ENCODE peak calls at places on chromosomes 13 and 19, in five cellular contexts. H, Q, X, B and J are unnamed samples.

GRCh38 chr13:26785845-26786630 is 25.5 kb upstream of the GPR12 start:
- DNase-seq in H (no peak), Q (no peak), X (no peak), B (peak), J (peak)

GRCh38 chr19:1369214-1369805 is 14.4 kb upstream of the NDUFS7 start:
- DNase-seq in H (no peak), Q (no peak), X (no peak), B (no peak), J (no peak)

GRCh38 chr13:79741006-79741405 is 260.1 kb downstream of the NDFIP2 start:
- DNase-seq in H (peak), Q (peak), X (no peak), B (no peak), J (no peak)

GRCh38 chr13:21872795-21873194 is 201.9 kb downstream of the FGF9 start:
- DNase-seq in H (peak), Q (no peak), X (no peak), B (no peak), J (no peak)

GRCh38 chr19:31119951-31120690 is 229.1 kb downstream of the TSHZ3 start:
- DNase-seq in H (no peak), Q (no peak), X (no peak), B (no peak), J (no peak)

GRCh38 chr13:105334211-105334610 is 1201.3 kb downstream of the EFNB2 start:
- DNase-seq in H (peak), Q (no peak), X (no peak), B (no peak), J (no peak)

GRCh38 chr13:23518231-23518630 is 52.0 kb upstream of the TNFRSF19 start:
- DNase-seq in H (no peak), Q (no peak), X (no peak), B (no peak), J (no peak)

GRCh38 chr13:74320282-74320681 is 186.1 kb upstream of the KLF12 start:
- DNase-seq in H (no peak), Q (no peak), X (no peak), B (no peak), J (no peak)

GRCh38 chr19:8311461-8312260 is 3.5 kb upstream of the CD320 start:
- DNase-seq in H (no peak), Q (peak), X (peak), B (peak), J (peak)

GRCh38 chr19:47124937-47125668 is 5.5 kb upstream of the SAE1 start:
- DNase-seq in H (peak), Q (no peak), X (no peak), B (no peak), J (no peak)

GRCh38 chr19:18340237-18340989 is at the start of gene PGPEP1:
- DNase-seq in H (peak), Q (peak), X (peak), B (peak), J (peak)

GRCh38 chr19:46076951-46077814 is 36.4 kb upstream of the IGFL4 start:
- DNase-seq in H (peak), Q (no peak), X (peak), B (peak), J (no peak)

GRCh38 chr19:4012092-4012974 is 4.8 kb downstream of the PIAS4 start:
- DNase-seq in H (no peak), Q (no peak), X (peak), B (peak), J (peak)

GRCh38 chr19:13092608-13093260 is 9.9 kb downstream of the LYL1 start:
- DNase-seq in H (peak), Q (peak), X (no peak), B (no peak), J (peak)

GRCh38 chr13:107370036-107370785 is 802.3 kb upstream of the ARGLU1 start:
- DNase-seq in H (peak), Q (no peak), X (no peak), B (no peak), J (no peak)

GRCh38 chr13:52862358-52863206 is 14.1 kb upstream of the PCDH8 start:
- DNase-seq in H (no peak), Q (no peak), X (no peak), B (peak), J (no peak)

GRCh38 chr13:44312898-44313551 is 60.6 kb upstream of the SERP2 start:
- DNase-seq in H (peak), Q (no peak), X (no peak), B (no peak), J (no peak)

GRCh38 chr19:29662604-29663404 is 2.5 kb upstream of the PLEKHF1 start:
- DNase-seq in H (peak), Q (peak), X (no peak), B (peak), J (peak)

DNA sequence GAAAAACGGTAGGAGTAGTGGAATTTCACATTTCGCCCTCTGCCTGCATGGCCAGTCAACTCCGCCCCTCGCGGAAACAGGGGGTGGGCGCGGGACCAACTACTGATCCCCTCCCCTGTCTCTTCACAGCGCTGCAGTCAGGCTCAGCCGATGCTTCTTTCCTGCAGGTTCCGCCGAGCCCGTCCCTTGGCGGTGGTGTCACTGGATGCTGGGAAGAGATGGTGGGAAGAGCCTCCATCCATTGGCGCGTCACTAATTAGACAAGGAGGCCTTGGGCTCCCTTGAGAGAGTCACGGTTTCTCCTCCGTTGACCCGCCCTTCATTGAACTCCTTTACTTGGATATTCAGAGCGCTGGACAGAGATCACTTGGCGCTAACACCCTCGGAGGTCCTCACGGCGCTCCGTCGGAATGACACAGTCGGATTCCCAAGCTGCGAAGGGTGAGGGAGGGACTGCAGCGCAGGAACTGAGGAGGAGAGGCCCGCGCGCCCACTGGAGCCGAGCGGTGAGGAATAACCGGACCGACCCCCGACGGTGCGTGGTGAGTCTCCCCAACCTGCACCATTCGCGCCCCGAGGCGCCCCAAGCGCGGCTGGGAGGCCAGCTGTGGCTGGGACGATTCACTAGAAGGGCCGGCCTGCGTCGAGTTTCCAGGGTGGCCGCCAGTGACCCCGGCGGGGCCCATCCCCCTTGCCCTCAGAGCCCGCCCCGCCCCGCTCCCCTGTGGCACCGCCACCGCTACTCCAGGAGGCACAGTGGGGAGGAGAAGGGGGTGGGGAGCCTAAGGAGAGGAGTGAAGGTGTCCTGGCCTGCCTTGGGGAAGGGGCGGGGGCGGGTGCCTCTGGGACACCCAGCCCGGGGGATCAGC is 11.2 kb upstream of the CEACAM21 start:
- DNase-seq in H (no peak), Q (no peak), X (no peak), B (no peak), J (no peak)
- H3K4me3 ChIP-seq in H (no peak), Q (no peak), X (peak), B (peak), J (no peak)

GRCh38 chr19:9967326-9967725 is 31.0 kb upstream of the OLFM2 start:
- DNase-seq in H (peak), Q (no peak), X (no peak), B (no peak), J (no peak)

GRCh38 chr19:9962623-9963290 is 26.4 kb upstream of the OLFM2 start:
- DNase-seq in H (no peak), Q (no peak), X (no peak), B (no peak), J (no peak)

GRCh38 chr19:9968820-9969687 is 32.7 kb upstream of the OLFM2 start:
- DNase-seq in H (no peak), Q (no peak), X (no peak), B (no peak), J (no peak)

GRCh38 chr19:9966448-9966847 is 30.1 kb upstream of the OLFM2 start:
- DNase-seq in H (no peak), Q (no peak), X (no peak), B (no peak), J (no peak)

DNA sequence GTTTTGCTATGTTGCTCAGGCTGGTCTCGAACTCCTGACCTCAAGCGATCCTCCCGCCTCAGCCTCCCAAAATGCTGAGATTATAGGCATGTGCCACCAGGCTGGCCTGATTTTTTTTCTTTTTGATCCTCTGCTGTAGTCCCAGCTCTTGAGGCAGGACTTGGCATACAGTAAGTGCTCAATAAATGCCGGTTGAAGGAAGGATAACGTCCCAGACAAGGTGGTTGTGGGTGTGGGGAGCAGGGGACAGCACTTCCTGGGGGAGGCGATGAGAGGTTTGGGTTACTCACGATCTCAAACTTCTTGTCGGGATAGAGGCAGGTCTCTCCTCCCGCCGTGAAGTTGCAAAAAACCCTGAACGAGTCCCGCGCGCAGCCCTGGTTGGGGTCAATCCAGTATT is 29.7 kb upstream of the OLFM2 start:
- DNase-seq in H (no peak), Q (no peak), X (no peak), B (no peak), J (no peak)
- H3K4me3 ChIP-seq in H (no peak), Q (no peak), X (no peak), B (no peak), J (no peak)

GRCh38 chr19:35844482-35845214 is 7.7 kb downstream of the NPHS1 start:
- DNase-seq in H (no peak), Q (no peak), X (no peak), B (no peak), J (no peak)

GRCh38 chr19:35843676-35844481 is 8.4 kb downstream of the NPHS1 start:
- DNase-seq in H (no peak), Q (no peak), X (no peak), B (peak), J (peak)

GRCh38 chr19:35846038-35846668 is 6.2 kb downstream of the NPHS1 start:
- DNase-seq in H (no peak), Q (no peak), X (no peak), B (no peak), J (no peak)

GRCh38 chr19:35847911-35848310 is 4.4 kb downstream of the NPHS1 start:
- DNase-seq in H (no peak), Q (no peak), X (no peak), B (no peak), J (no peak)

DNA sequence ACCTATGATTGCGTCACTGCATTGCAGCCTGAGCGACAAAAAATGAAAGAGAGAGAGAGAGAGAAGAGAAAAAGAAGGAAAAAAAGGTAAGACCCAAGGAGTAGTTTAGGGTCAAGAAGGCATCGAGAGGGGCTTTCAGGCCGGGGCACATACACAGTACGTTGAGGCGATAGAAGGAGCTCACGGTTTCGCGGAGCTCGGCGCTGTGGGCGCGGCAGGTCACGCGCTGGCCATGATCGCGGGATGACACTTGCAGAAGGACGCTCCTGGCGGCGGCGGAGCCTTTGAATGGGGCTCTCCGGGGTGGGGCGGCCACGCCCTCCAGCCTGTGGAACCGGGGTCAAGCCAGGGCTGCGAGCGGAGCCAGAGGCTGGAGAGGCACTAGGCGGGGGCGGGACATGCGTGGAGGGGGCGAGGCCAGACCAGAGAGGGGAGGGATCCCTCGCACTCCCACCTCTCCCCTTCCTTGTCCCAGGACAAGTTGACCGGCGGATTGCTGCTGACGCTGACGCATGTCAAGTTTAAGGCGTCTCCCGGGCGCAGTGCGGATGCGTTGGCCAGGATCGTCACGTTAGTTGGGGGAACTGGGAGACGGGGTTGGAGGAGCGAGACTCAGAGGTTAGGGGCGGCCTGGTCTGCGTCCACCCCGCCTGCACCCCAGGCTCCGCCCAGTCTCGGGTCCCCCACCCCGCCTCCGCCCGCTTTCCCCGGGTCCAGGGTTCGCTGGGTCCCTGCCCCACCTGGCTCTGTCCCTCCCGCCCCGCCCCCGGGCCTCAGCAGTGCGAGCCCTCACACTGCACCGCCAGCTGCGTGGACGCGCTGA is 6.9 kb downstream of the NPHS1 start:
- DNase-seq in H (no peak), Q (no peak), X (peak), B (peak), J (no peak)
- H3K4me3 ChIP-seq in H (peak), Q (no peak), X (peak), B (peak), J (no peak)

GRCh38 chr13:39397221-39397620 is 205.8 kb downstream of the LHFPL6 start:
- DNase-seq in H (no peak), Q (no peak), X (no peak), B (no peak), J (no peak)

GRCh38 chr13:39397866-39398265 is 205.1 kb downstream of the LHFPL6 start:
- DNase-seq in H (no peak), Q (no peak), X (no peak), B (no peak), J (no peak)

DNA sequence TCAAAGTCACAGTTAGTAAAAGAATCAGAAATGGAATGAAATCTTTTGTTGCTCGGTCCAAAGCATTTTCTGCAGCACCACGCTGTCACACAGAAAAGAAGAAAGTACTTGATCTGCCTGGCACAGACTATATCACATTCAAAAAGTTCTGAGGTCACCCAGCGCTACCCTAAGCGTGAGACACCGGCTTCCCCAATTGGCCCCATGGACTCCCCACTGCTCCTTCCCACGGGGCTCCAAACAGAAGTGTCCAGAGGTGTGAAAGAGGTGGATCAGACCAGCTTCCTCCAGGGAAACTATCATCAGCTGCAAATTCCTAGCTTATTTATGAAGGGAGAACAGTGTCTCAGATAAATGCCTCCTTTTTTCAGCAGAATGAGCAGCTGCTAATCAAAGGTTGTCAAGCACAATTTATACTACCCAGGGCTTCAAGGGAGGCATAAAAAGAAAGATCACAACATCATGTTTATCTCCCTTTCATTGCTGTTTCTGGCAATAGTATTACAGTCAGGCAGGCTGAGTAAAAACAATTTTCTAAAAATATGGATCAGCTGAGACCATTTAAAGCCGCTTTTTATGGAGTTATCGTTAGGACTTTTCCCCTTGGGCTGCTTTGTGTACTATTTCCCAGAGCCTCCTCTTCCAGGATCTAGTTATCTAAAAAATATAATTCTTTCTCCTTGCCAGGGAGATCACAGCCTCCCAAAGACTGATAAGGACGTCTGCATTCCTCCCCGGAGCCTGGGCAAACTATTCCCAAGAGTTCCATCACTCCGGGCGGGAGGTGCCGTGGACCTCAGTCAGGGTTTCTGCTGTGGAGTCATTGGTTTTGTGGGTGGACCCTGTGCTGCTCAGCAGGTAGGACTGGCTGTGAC is 207.9 kb downstream of the LHFPL6 start:
- DNase-seq in H (no peak), Q (peak), X (no peak), B (no peak), J (no peak)
- H3K4me3 ChIP-seq in H (no peak), Q (no peak), X (no peak), B (no peak), J (no peak)

GRCh38 chr13:51594432-51594831 is 10.2 kb downstream of the WDFY2 start:
- DNase-seq in H (no peak), Q (no peak), X (no peak), B (no peak), J (no peak)

GRCh38 chr13:51590231-51590630 is 6.0 kb downstream of the WDFY2 start:
- DNase-seq in H (no peak), Q (no peak), X (no peak), B (no peak), J (no peak)

GRCh38 chr13:51589793-51590192 is 5.5 kb downstream of the WDFY2 start:
- DNase-seq in H (no peak), Q (no peak), X (no peak), B (no peak), J (no peak)

GRCh38 chr13:51588406-51588949 is 4.2 kb downstream of the WDFY2 start:
- DNase-seq in H (no peak), Q (no peak), X (no peak), B (no peak), J (no peak)

GRCh38 chr13:51590966-51591627 is 6.8 kb downstream of the WDFY2 start:
- DNase-seq in H (peak), Q (peak), X (no peak), B (no peak), J (no peak)
- H3K4me3 ChIP-seq in H (peak), Q (no peak), X (no peak), B (no peak), J (no peak)

GRCh38 chr13:75402787-75403186 is 79.2 kb downstream of the TBC1D4 start:
- DNase-seq in H (no peak), Q (no peak), X (no peak), B (no peak), J (no peak)

GRCh38 chr13:75407998-75408397 is 74.0 kb downstream of the TBC1D4 start:
- DNase-seq in H (no peak), Q (no peak), X (no peak), B (no peak), J (no peak)

GRCh38 chr13:75407473-75407872 is 74.5 kb downstream of the TBC1D4 start:
- DNase-seq in H (no peak), Q (no peak), X (no peak), B (no peak), J (no peak)

GRCh38 chr13:75404721-75405120 is 77.2 kb downstream of the TBC1D4 start:
- DNase-seq in H (no peak), Q (no peak), X (no peak), B (no peak), J (no peak)

GRCh38 chr13:75405976-75406703 is 75.8 kb downstream of the TBC1D4 start:
- DNase-seq in H (no peak), Q (no peak), X (no peak), B (no peak), J (no peak)
- H3K4me3 ChIP-seq in H (no peak), Q (no peak), X (no peak), B (no peak), J (no peak)

GRCh38 chr19:38430931-38431330 is 2.6 kb upstream of the RYR1 start:
- DNase-seq in H (no peak), Q (no peak), X (no peak), B (no peak), J (no peak)
- H3K4me3 ChIP-seq in H (no peak), Q (no peak), X (no peak), B (no peak), J (no peak)

GRCh38 chr19:16456652-16457194 is 15.0 kb downstream of the EPS15L1 start:
- DNase-seq in H (no peak), Q (no peak), X (no peak), B (no peak), J (no peak)
- H3K4me3 ChIP-seq in H (no peak), Q (no peak), X (no peak), B (no peak), J (no peak)

GRCh38 chr19:17078920-17079709 is 3.5 kb downstream of the MYO9B start:
- DNase-seq in H (peak), Q (no peak), X (no peak), B (no peak), J (no peak)
- H3K4me3 ChIP-seq in H (peak), Q (peak), X (peak), B (peak), J (no peak)